ENCODE peak calls at places on chromosomes 16 and 17, in four cellular contexts. K, V, Q and E are unnamed samples.

GRCh38 chr16:46717692-46718091 is 28.2 kb downstream of the ORC6 start:
- DNase-seq in K (no peak), V (no peak), Q (no peak), E (no peak)

GRCh38 chr16:26561303-26561702 is 505.4 kb upstream of the C16orf82 start:
- DNase-seq in V (no peak), Q (no peak), K (no peak), E (no peak)

GRCh38 chr17:17500999-17501605 is 4.9 kb upstream of the RASD1 start:
- DNase-seq in Q (no peak), V (no peak), K (no peak), E (no peak)

GRCh38 chr17:32497431-32498205 is 10.8 kb downstream of the CDK5R1 start:
- DNase-seq in V (no peak), Q (no peak), K (no peak), E (no peak)

GRCh38 chr17:62668091-62668804 is 40.8 kb downstream of the MRC2 start:
- DNase-seq in V (no peak), K (no peak), Q (no peak), E (no peak)

GRCh38 chr16:19113577-19114358 is at the start of gene ITPRIPL2:
- DNase-seq in K (peak), V (no peak), Q (peak), E (no peak)

GRCh38 chr17:9206989-9207317 is 185.6 kb downstream of the NTN1 start:
- DNase-seq in Q (no peak), V (no peak), K (no peak), E (no peak)

GRCh38 chr16:67164599-67165061 is at the start of gene HSF4:
- DNase-seq in K (no peak), V (no peak), Q (peak), E (no peak)

GRCh38 chr16:87789437-87790277 is 23.9 kb upstream of the KLHDC4 start:
- DNase-seq in V (no peak), K (no peak), Q (no peak), E (no peak)

GRCh38 chr17:70906808-70907207 is 737.5 kb downstream of the KCNJ2 start:
- DNase-seq in Q (no peak), V (no peak), K (no peak), E (no peak)

GRCh38 chr16:24700549-24701392 is 28.7 kb upstream of the TNRC6A start:
- DNase-seq in Q (peak), K (no peak), V (no peak), E (no peak)

GRCh38 chr17:60720763-60721531 is 43.3 kb downstream of the BCAS3 start:
- DNase-seq in Q (peak), V (peak), K (peak), E (peak)

GRCh38 chr16:4663756-4664465 is 29.5 kb upstream of the NUDT16L1 start:
- DNase-seq in Q (no peak), K (no peak), V (no peak), E (peak)

GRCh38 chr17:77186141-77186604 is 45.4 kb downstream of the SEC14L1 start:
- DNase-seq in V (no peak), Q (no peak), K (no peak), E (no peak)

GRCh38 chr16:102060-102855 is 24.2 kb downstream of the MPG start:
- DNase-seq in V (no peak), Q (no peak), K (no peak), E (no peak)
- TF ChIP-seq POLR2AphosphoS5 in V (no peak), Q (no peak), K (no peak), E (no peak)

GRCh38 chr17:67833946-67834631 is 8.8 kb downstream of the BPTF start:
- DNase-seq in V (no peak), Q (peak), K (no peak), E (no peak)
- TF ChIP-seq SPI1 in V (no peak), Q (no peak), K (no peak), E (no peak)

GRCh38 chr17:15019158-15019557 is 246.0 kb downstream of the PMP22 start:
- DNase-seq in K (no peak), Q (no peak), V (no peak), E (no peak)
- TF ChIP-seq POLR2AphosphoS5 in K (no peak), Q (no peak), V (no peak), E (no peak)

DNA sequence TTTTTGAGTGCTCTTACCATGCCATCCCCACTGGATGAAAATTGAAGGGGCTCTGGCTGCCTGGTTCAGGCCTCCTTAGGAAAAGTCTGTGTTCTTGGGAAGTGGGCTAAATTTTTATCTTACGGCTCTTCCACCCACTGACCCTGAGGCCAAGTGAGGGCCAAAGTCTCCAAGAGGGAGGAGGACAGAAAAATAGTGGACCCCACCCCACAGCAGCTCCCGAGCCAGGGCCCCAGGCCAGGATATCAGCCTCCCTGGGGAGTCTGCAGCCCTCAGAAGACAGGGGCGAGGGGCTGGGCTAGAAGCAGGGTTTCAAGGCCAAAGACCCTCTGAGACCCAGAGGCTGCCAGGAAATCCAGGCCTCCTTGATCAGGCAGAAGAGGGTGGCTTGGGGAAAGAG is 156.2 kb downstream of the ZNF423 start:
- DNase-seq in V (no peak), K (no peak), Q (no peak), E (no peak)
- TF ChIP-seq SPI1 in V (no peak), K (no peak), Q (no peak), E (no peak)

GRCh38 chr17:74585711-74586110 is 6.4 kb downstream of the CD300LD start:
- DNase-seq in K (no peak), V (no peak), Q (no peak), E (no peak)
- TF ChIP-seq POLR2AphosphoS5 in K (no peak), V (no peak), Q (no peak), E (no peak)

DNA sequence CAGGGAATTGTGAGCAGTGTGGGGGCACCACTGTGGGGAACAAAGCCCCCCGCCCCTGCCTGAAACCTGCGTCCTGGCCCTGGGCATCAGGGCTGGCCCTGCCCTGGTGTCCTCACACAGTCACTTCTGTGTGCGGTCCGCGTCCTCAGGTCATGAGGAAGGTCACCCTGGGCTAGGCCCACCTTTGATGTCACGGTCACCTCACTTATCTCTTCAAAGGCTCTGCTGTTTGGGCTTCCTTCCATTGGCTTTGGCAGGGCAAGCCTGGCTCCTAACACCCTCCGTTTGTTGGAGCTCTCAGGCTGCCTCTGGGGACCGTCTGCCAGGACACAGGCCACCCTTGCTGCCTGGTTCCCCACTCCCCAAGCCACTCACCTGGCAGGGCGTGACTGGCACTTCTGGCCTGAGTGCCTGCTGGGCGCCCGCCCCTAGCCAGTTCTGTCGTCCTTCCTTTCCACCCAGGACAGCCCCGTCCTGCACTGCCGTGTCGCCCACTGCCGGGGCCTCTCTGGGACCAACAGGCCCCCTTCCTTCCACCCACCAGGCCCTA is 8.8 kb downstream of the CENPX start:
- DNase-seq in K (no peak), V (no peak), Q (no peak), E (no peak)
- TF ChIP-seq SPI1 in K (no peak), V (no peak), Q (no peak), E (no peak)

DNA sequence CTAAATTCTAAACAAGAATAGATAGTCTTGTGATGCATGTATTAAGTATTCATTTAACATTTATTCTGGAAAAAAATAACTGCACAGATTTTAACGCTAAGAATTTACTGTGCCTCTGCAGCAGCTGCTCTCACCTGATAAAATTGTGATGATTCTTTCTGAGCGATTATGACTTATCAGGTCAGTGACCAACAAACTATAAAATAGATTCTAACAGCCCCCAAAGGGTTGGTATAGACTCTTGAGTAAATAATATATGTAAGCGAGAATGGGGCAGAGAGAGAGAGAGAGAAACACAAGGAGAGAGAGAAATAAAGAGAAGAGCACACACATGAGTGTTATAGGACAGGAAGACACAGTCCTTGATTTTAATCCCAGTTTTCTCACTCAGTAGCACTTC is 144.4 kb downstream of the SNX11 start:
- DNase-seq in K (no peak), Q (no peak), V (no peak), E (no peak)
- TF ChIP-seq POLR2AphosphoS5 in K (no peak), Q (no peak), V (no peak), E (no peak)